ENCODE peak calls at places on chromosomes 13 and 19, in five cellular contexts. Y is SW480, Q is neural progenitor cell, K is GOT3, L is IMR-90. S is an unnamed sample.

GRCh38 chr13:102968572-102969228 is 97.5 kb downstream of the SLC10A2 start:
- DNase-seq in Y (peak), Q (no peak), K (no peak), L (no peak), S (no peak)

GRCh38 chr19:16034180-16034579 is 42.1 kb upstream of the TPM4 start:
- DNase-seq in Y (no peak), Q (no peak), K (no peak), L (no peak), S (no peak)

GRCh38 chr19:19354007-19354406 is 33.4 kb downstream of the MAU2 start:
- DNase-seq in Y (no peak), Q (no peak), K (no peak), L (no peak), S (no peak)

GRCh38 chr13:111972261-111972780 is 94.6 kb upstream of the SOX1 start:
- DNase-seq in Y (no peak), Q (peak), K (no peak), L (no peak), S (no peak)

GRCh38 chr13:79742923-79743322 is 262.0 kb downstream of the NDFIP2 start:
- DNase-seq in Y (no peak), Q (no peak), K (no peak), L (no peak), S (no peak)

GRCh38 chr13:103469771-103470170 is 403.6 kb upstream of the SLC10A2 start:
- DNase-seq in Y (no peak), Q (no peak), K (no peak), L (no peak), S (no peak)

GRCh38 chr13:65600702-65601101 is 1629.4 kb downstream of the PCDH9 start:
- DNase-seq in Y (no peak), Q (no peak), K (no peak), L (peak), S (peak)

GRCh38 chr13:40060318-40061007 is 405.0 kb downstream of the COG6 start:
- DNase-seq in Y (no peak), Q (no peak), K (no peak), L (no peak), S (peak)

GRCh38 chr13:90910240-90910639 is 437.2 kb upstream of the MIR17HG start:
- DNase-seq in Y (no peak), Q (no peak), K (no peak), L (no peak), S (no peak)

GRCh38 chr13:41848435-41849255 is 112.3 kb downstream of the VWA8 start:
- DNase-seq in Y (no peak), Q (no peak), K (no peak), L (peak), S (no peak)

GRCh38 chr19:13053761-13054604 is 48.7 kb downstream of the LYL1 start:
- DNase-seq in Y (peak), Q (peak), K (no peak), L (peak), S (peak)

GRCh38 chr13:35898041-35898440 is 233.1 kb downstream of the DCLK1 start:
- DNase-seq in Y (no peak), Q (no peak), K (no peak), L (no peak), S (no peak)

GRCh38 chr19:20038358-20039202 is 725 bp downstream of the ZNF682 start:
- DNase-seq in Y (no peak), Q (no peak), K (no peak), L (peak), S (no peak)

GRCh38 chr13:99316657-99317244 is 9.6 kb upstream of the GPR183 start:
- DNase-seq in Y (no peak), Q (no peak), K (no peak), L (no peak), S (no peak)

GRCh38 chr19:13613447-13613846 is 107.2 kb upstream of the CACNA1A start:
- DNase-seq in Y (no peak), Q (no peak), K (no peak), L (no peak), S (no peak)

GRCh38 chr13:110103026-110103425 is 203.9 kb downstream of the COL4A1 start:
- DNase-seq in Y (peak), Q (no peak), K (no peak), L (no peak), S (no peak)

GRCh38 chr13:105219636-105220035 is 1315.8 kb downstream of the EFNB2 start:
- DNase-seq in Y (no peak), Q (no peak), K (no peak), L (peak), S (peak)

GRCh38 chr13:41311607-41312500 is 787 bp downstream of the NAA16 start:
- DNase-seq in Y (peak), Q (peak), K (no peak), L (peak), S (peak)

GRCh38 chr19:35171730-35172129 is 17.2 kb downstream of the FXYD5 start:
- DNase-seq in Y (no peak), Q (no peak), K (no peak), L (no peak), S (no peak)

GRCh38 chr13:75904012-75904411 is 267.9 kb downstream of the LMO7 start:
- DNase-seq in Y (no peak), Q (no peak), K (no peak), L (no peak), S (no peak)

GRCh38 chr19:1261863-1262686 is 7.1 kb upstream of the CIRBP start:
- DNase-seq in Y (peak), Q (peak), K (no peak), L (peak), S (peak)

GRCh38 chr13:77918391-77919261 is at the start of gene EDNRB:
- DNase-seq in Y (no peak), Q (peak), K (no peak), L (peak), S (peak)

GRCh38 chr19:6272913-6273600 is 6.7 kb downstream of the MLLT1 start:
- DNase-seq in Y (no peak), Q (peak), K (no peak), L (no peak), S (no peak)

GRCh38 chr13:70568571-70568970 is 460.3 kb upstream of the KLHL1 start:
- DNase-seq in Y (peak), Q (peak), K (no peak), L (peak), S (peak)

GRCh38 chr13:99528547-99528946 is 27.3 kb downstream of the TM9SF2 start:
- DNase-seq in Y (peak), Q (peak), K (no peak), L (no peak), S (no peak)

GRCh38 chr19:5714819-5715218 is 5.1 kb downstream of the LONP1 start:
- DNase-seq in Y (no peak), Q (no peak), K (no peak), L (no peak), S (no peak)

GRCh38 chr13:53703371-53704080 is 674.9 kb downstream of the OLFM4 start:
- DNase-seq in Y (no peak), Q (no peak), K (no peak), L (no peak), S (no peak)

GRCh38 chr19:16385296-16385695 is 60.7 kb downstream of the KLF2 start:
- DNase-seq in Y (no peak), Q (no peak), K (no peak), L (no peak), S (no peak)

GRCh38 chr13:71758823-71759222 is 108.2 kb downstream of the DACH1 start:
- DNase-seq in Y (no peak), Q (no peak), K (no peak), L (no peak), S (no peak)

GRCh38 chr19:28977826-28978225 is 235.1 kb downstream of the UQCRFS1 start:
- DNase-seq in Y (no peak), Q (peak), K (no peak), L (no peak), S (peak)

GRCh38 chr19:46886546-46887239 is 25.9 kb downstream of the ARHGAP35 start:
- DNase-seq in Y (no peak), Q (no peak), K (no peak), L (peak), S (peak)

S was measured in ELR.